ENCODE peak calls at places on chromosomes 7 and 10, in nine cellular contexts. H, P, B, A, G, D, E, V and S are unnamed samples.

GRCh38 chr7:76291346-76292205 is 10.9 kb upstream of the HSPB1 start:
- DNase-seq in H (peak; percentile 97), P (peak; percentile 91), B (peak; percentile 99), A (peak; percentile 91), G (peak; percentile 82), D (peak; percentile 96), E (peak; percentile 95), V (peak; percentile 83), S (peak; percentile 86)

GRCh38 chr7:130324270-130324669 is 20.3 kb upstream of the CPA5 start:
- DNase-seq in H (peak; percentile 40), P (no peak), B (no peak), A (no peak), G (no peak), D (no peak), E (no peak), V (no peak), S (no peak)

GRCh38 chr10:113006656-113007342 is 56.8 kb downstream of the TCF7L2 start:
- DNase-seq in H (no peak), P (no peak), B (no peak), A (no peak), G (no peak), D (no peak), E (no peak), V (no peak), S (no peak)

GRCh38 chr7:65216469-65216868 is 157.2 kb upstream of the ZNF92 start:
- DNase-seq in H (peak; percentile 24), P (peak; percentile 27), B (peak; percentile 65), A (peak; percentile 64), G (no peak), D (peak; percentile 70), E (peak; percentile 76), V (peak; percentile 73), S (peak; percentile 66)

GRCh38 chr7:7972128-7972527 is 3.5 kb downstream of the GLCCI1 start:
- DNase-seq in H (peak; percentile 54), P (no peak), B (no peak), A (no peak), G (no peak), D (no peak), E (no peak), V (no peak), S (peak; percentile 20)

GRCh38 chr7:26284995-26285632 is 6.5 kb upstream of the SNX10 start:
- DNase-seq in H (no peak), P (no peak), B (peak; percentile 65), A (no peak), G (no peak), D (no peak), E (no peak), V (peak; percentile 52), S (no peak)

GRCh38 chr7:1457949-1458675 is 1.2 kb downstream of the MICALL2 start:
- DNase-seq in H (no peak), P (no peak), B (peak; percentile 18), A (no peak), G (no peak), D (no peak), E (no peak), V (no peak), S (no peak)

GRCh38 chr7:155998328-155998691 is 186.0 kb upstream of the SHH start:
- DNase-seq in H (no peak), P (no peak), B (no peak), A (no peak), G (no peak), D (no peak), E (no peak), V (no peak), S (no peak)

DNA sequence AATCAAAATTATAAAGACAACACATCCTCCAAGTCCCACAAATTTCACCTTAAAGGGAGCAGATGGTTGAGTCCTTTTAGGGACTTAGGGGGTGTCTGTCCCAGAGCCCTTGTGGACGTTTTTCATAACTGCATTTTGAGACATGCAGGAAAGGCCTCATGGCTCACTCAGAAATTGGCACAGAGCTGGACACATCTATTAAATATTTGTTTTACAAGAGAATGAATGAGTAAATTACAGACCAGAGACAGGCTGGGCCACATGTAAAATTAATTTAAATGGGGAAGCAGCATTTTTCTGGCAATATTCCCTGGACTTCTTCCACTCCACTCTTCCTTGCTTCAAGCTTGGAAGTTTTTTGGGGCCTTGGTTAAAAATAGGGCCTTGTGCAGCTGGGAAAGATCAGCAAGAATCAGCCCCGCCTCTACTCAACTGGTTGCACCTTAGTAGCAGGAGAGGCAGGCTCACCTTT is 20.0 kb downstream of the LAMB1 start:
- DNase-seq in H (peak; percentile 65), P (no peak), B (peak; percentile 52), A (no peak), G (no peak), D (no peak), E (no peak), V (no peak), S (no peak)
- TF ChIP-seq CTCF in H (peak; percentile 45), P (no peak), B (peak; percentile 41), A (peak; percentile 25), G (no peak), D (no peak), E (no peak), V (peak; percentile 9), S (peak; percentile 40)

GRCh38 chr10:131669838-131670237 is 231.0 kb upstream of the PPP2R2D start:
- DNase-seq in H (no peak), P (no peak), B (no peak), A (no peak), G (no peak), D (no peak), E (no peak), V (no peak), S (no peak)

GRCh38 chr10:131666091-131666490 is 234.7 kb upstream of the PPP2R2D start:
- DNase-seq in H (no peak), P (no peak), B (no peak), A (no peak), G (no peak), D (no peak), E (no peak), V (no peak), S (no peak)

GRCh38 chr10:131668903-131669302 is 231.9 kb upstream of the PPP2R2D start:
- DNase-seq in H (no peak), P (no peak), B (no peak), A (no peak), G (no peak), D (no peak), E (no peak), V (no peak), S (no peak)

GRCh38 chr10:131667047-131667446 is 233.8 kb upstream of the PPP2R2D start:
- DNase-seq in H (no peak), P (no peak), B (no peak), A (no peak), G (no peak), D (no peak), E (no peak), V (peak; percentile 51), S (no peak)

DNA sequence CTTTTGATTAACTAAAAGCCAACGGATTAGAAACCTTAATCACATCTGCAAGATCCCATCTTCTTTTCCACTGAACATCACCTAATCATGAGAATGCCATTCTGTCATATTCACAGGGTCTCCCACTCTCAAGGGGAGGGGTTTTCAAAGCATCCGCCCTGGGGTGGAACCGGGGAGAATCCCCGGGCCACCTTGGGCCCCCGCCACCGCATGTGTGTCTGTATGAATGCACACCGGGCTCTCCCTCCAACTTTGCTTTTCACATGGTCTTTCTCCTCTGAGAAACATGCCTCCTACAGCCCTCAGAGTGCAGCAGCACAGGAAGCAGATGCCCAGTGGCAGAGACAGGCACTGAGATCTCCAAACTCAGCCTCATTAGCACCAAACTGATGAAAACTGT is 233.2 kb upstream of the PPP2R2D start:
- DNase-seq in H (no peak), P (no peak), B (no peak), A (no peak), G (no peak), D (no peak), E (no peak), V (peak; percentile 74), S (no peak)
- H3K36me3 ChIP-seq in H (no peaks in the 10 kb centered on the region), P (no peaks in the 10 kb centered on the region), B (no peaks in the 10 kb centered on the region), A (no peaks in the 10 kb centered on the region), G (no peaks in the 10 kb centered on the region), D (no peaks in the 10 kb centered on the region), E (no peaks in the 10 kb centered on the region), V (no peaks in the 10 kb centered on the region), S (no peaks in the 10 kb centered on the region)

GRCh38 chr7:22277375-22277774 is 79.6 kb downstream of the RAPGEF5 start:
- DNase-seq in H (no peak), P (no peak), B (no peak), A (no peak), G (no peak), D (no peak), E (no peak), V (no peak), S (no peak)
- TF ChIP-seq CTCF in H (no peak), P (no peak), B (no peak), A (no peak), G (no peak), D (no peak), E (no peak), V (peak; percentile 1), S (no peak)

GRCh38 chr7:98998821-98999725 is 120.7 kb downstream of the TRRAP start:
- DNase-seq in H (no peak), P (no peak), B (no peak), A (no peak), G (no peak), D (no peak), E (no peak), V (no peak), S (no peak)
- H3K36me3 ChIP-seq in H (peaks cover 22% of the 10 kb centered on the region), P (no peaks in the 10 kb centered on the region), B (peaks cover 12% of the 10 kb centered on the region), A (peaks cover 84% of the 10 kb centered on the region), G (no peaks in the 10 kb centered on the region), D (peaks cover 6% of the 10 kb centered on the region), E (peaks cover 52% of the 10 kb centered on the region), V (peaks cover 69% of the 10 kb centered on the region), S (peaks cover 49% of the 10 kb centered on the region)